ENCODE peak calls at places on chromosome 2, in nine cellular contexts. I is thyroid gland, S is lower leg skin, T is transverse colon, Q is A549, X is GM12891, O is NB4, A is GM12878, K is body of pancreas. N is an unnamed sample.

GRCh38 chr2:236169151-236169721 is 1.1 kb upstream of the GBX2 start:
- DNase-seq in I (no peak), S (peak), T (no peak), Q (no peak), X (no peak), O (no peak), A (no peak), K (no peak), N (no peak)

GRCh38 chr2:48844418-48845155 is 89.1 kb upstream of the LHCGR start:
- DNase-seq in I (no peak), S (no peak), T (no peak), Q (no peak), X (no peak), O (peak), A (no peak), K (no peak), N (no peak)

GRCh38 chr2:134507697-134508096 is 211.1 kb downstream of the TMEM163 start:
- DNase-seq in I (no peak), S (no peak), T (no peak), Q (no peak), X (no peak), O (no peak), A (no peak), K (no peak), N (no peak)

GRCh38 chr2:230473378-230473777 is 57.4 kb downstream of the SP100 start:
- DNase-seq in I (no peak), S (no peak), T (no peak), Q (no peak), X (no peak), O (peak), A (no peak), K (no peak), N (no peak)

GRCh38 chr2:98445167-98445522 is 487 bp downstream of the INPP4A start:
- DNase-seq in I (peak), S (no peak), T (no peak), Q (no peak), X (no peak), O (peak), A (no peak), K (peak), N (no peak)

GRCh38 chr2:113173563-113174368 is at the start of gene PSD4:
- DNase-seq in I (peak), S (peak), T (peak), Q (no peak), X (peak), O (peak), A (peak), K (peak), N (no peak)

GRCh38 chr2:37623409-37623808 is 48.0 kb downstream of the CDC42EP3 start:
- DNase-seq in I (no peak), S (no peak), T (no peak), Q (no peak), X (no peak), O (no peak), A (no peak), K (no peak), N (no peak)

GRCh38 chr2:145593991-145594702 is 1074.2 kb upstream of the ZEB2 start:
- DNase-seq in I (no peak), S (no peak), T (no peak), Q (peak), X (no peak), O (no peak), A (no peak), K (no peak), N (peak)

GRCh38 chr2:233929352-233929843 is 12.2 kb downstream of the TRPM8 start:
- DNase-seq in I (no peak), S (no peak), T (peak), Q (peak), X (no peak), O (peak), A (no peak), K (no peak), N (peak)

GRCh38 chr2:211033765-211034164 is 477.4 kb downstream of the CPS1 start:
- DNase-seq in I (no peak), S (no peak), T (no peak), Q (peak), X (no peak), O (peak), A (no peak), K (no peak), N (no peak)

GRCh38 chr2:218857371-218858137 is 2.1 kb upstream of the WNT6 start:
- DNase-seq in I (no peak), S (peak), T (no peak), Q (no peak), X (no peak), O (no peak), A (no peak), K (no peak), N (no peak)

GRCh38 chr2:30768708-30769580 is 38.3 kb downstream of the CAPN13 start:
- DNase-seq in I (no peak), S (peak), T (no peak), Q (no peak), X (no peak), O (no peak), A (no peak), K (no peak), N (no peak)

GRCh38 chr2:213766465-213766891 is 482.2 kb downstream of the SPAG16 start:
- DNase-seq in I (no peak), S (no peak), T (no peak), Q (no peak), X (peak), O (no peak), A (peak), K (no peak), N (no peak)

GRCh38 chr2:42125887-42126594 is 43.1 kb upstream of the EML4 start:
- DNase-seq in I (no peak), S (peak), T (peak), Q (no peak), X (no peak), O (no peak), A (no peak), K (no peak), N (no peak)

GRCh38 chr2:230219419-230220331 is at the start of gene SP110:
- DNase-seq in I (peak), S (peak), T (peak), Q (peak), X (no peak), O (peak), A (peak), K (peak), N (peak)

GRCh38 chr2:65353927-65354326 is 78.5 kb downstream of the SPRED2 start:
- DNase-seq in I (no peak), S (no peak), T (peak), Q (no peak), X (no peak), O (no peak), A (no peak), K (no peak), N (no peak)

GRCh38 chr2:9675369-9676351 is 44.9 kb upstream of the YWHAQ start:
- DNase-seq in I (no peak), S (no peak), T (no peak), Q (peak), X (no peak), O (peak), A (no peak), K (no peak), N (peak)

GRCh38 chr2:165238295-165238694 is 919 bp upstream of the SCN2A start:
- DNase-seq in I (no peak), S (no peak), T (no peak), Q (no peak), X (no peak), O (peak), A (no peak), K (no peak), N (no peak)

GRCh38 chr2:186806591-186806990 is 42.4 kb downstream of the ZSWIM2 start:
- DNase-seq in I (no peak), S (no peak), T (no peak), Q (no peak), X (no peak), O (no peak), A (no peak), K (no peak), N (no peak)

GRCh38 chr2:86396304-86396785 is 44.8 kb upstream of the KDM3A start:
- DNase-seq in I (peak), S (no peak), T (peak), Q (peak), X (no peak), O (peak), A (no peak), K (peak), N (no peak)

GRCh38 chr2:240806006-240806405 is 14.0 kb downstream of the KIF1A start:
- DNase-seq in I (no peak), S (peak), T (no peak), Q (no peak), X (no peak), O (no peak), A (no peak), K (no peak), N (no peak)

GRCh38 chr2:209577376-209578357 is 153.8 kb downstream of the MAP2 start:
- DNase-seq in I (no peak), S (no peak), T (no peak), Q (no peak), X (no peak), O (peak), A (no peak), K (no peak), N (no peak)

GRCh38 chr2:139805378-139805777 is 1025.2 kb upstream of the NXPH2 start:
- DNase-seq in I (no peak), S (no peak), T (no peak), Q (no peak), X (no peak), O (no peak), A (no peak), K (no peak), N (no peak)

GRCh38 chr2:44753552-44754285 is 187.8 kb upstream of the SIX3 start:
- DNase-seq in I (no peak), S (no peak), T (no peak), Q (no peak), X (no peak), O (peak), A (peak), K (no peak), N (no peak)

GRCh38 chr2:96157649-96158553 is 12.7 kb upstream of the DUSP2 start:
- DNase-seq in I (no peak), S (no peak), T (no peak), Q (no peak), X (peak), O (peak), A (peak), K (no peak), N (no peak)

GRCh38 chr2:128290356-128290755 is 28.3 kb downstream of the HS6ST1 start:
- DNase-seq in I (no peak), S (no peak), T (no peak), Q (no peak), X (no peak), O (no peak), A (no peak), K (no peak), N (no peak)

GRCh38 chr2:68043719-68044498 is 18.9 kb downstream of the C1D start:
- DNase-seq in I (no peak), S (no peak), T (no peak), Q (no peak), X (no peak), O (no peak), A (no peak), K (no peak), N (peak)

GRCh38 chr2:227817940-227818568 is 4.4 kb downstream of the CCL20 start:
- DNase-seq in I (peak), S (peak), T (peak), Q (peak), X (no peak), O (peak), A (peak), K (peak), N (peak)

GRCh38 chr2:100239513-100240210 is 82.6 kb downstream of the LONRF2 start:
- DNase-seq in I (no peak), S (peak), T (no peak), Q (no peak), X (no peak), O (no peak), A (no peak), K (no peak), N (no peak)

GRCh38 chr2:45622704-45623103 is 11.6 kb upstream of the SRBD1 start:
- DNase-seq in I (no peak), S (no peak), T (no peak), Q (no peak), X (no peak), O (no peak), A (no peak), K (no peak), N (no peak)

GRCh38 chr2:287471-287885 is 413 bp downstream of the ALKAL2 start:
- DNase-seq in I (peak), S (no peak), T (peak), Q (no peak), X (peak), O (no peak), A (no peak), K (peak), N (no peak)

GRCh38 chr2:224646242-224646846 is 61.2 kb upstream of the CUL3 start:
- DNase-seq in I (no peak), S (no peak), T (no peak), Q (peak), X (no peak), O (peak), A (no peak), K (no peak), N (no peak)

GRCh38 chr2:57877811-57878572 is 168.6 kb upstream of the VRK2 start:
- DNase-seq in I (no peak), S (no peak), T (no peak), Q (no peak), X (no peak), O (no peak), A (no peak), K (no peak), N (no peak)

GRCh38 chr2:197368412-197368811 is 57.8 kb upstream of the ANKRD44 start:
- DNase-seq in I (no peak), S (no peak), T (no peak), Q (no peak), X (no peak), O (no peak), A (no peak), K (no peak), N (no peak)

GRCh38 chr2:37775908-37776250 is 104.4 kb upstream of the CDC42EP3 start:
- DNase-seq in I (no peak), S (no peak), T (no peak), Q (no peak), X (no peak), O (no peak), A (no peak), K (no peak), N (no peak)

GRCh38 chr2:239289545-239289944 is 111.3 kb downstream of the HDAC4 start:
- DNase-seq in I (no peak), S (no peak), T (peak), Q (no peak), X (no peak), O (no peak), A (no peak), K (peak), N (no peak)

GRCh38 chr2:191656389-191656788 is 21.5 kb upstream of the NABP1 start:
- DNase-seq in I (no peak), S (no peak), T (no peak), Q (no peak), X (no peak), O (no peak), A (no peak), K (no peak), N (no peak)

DNA sequence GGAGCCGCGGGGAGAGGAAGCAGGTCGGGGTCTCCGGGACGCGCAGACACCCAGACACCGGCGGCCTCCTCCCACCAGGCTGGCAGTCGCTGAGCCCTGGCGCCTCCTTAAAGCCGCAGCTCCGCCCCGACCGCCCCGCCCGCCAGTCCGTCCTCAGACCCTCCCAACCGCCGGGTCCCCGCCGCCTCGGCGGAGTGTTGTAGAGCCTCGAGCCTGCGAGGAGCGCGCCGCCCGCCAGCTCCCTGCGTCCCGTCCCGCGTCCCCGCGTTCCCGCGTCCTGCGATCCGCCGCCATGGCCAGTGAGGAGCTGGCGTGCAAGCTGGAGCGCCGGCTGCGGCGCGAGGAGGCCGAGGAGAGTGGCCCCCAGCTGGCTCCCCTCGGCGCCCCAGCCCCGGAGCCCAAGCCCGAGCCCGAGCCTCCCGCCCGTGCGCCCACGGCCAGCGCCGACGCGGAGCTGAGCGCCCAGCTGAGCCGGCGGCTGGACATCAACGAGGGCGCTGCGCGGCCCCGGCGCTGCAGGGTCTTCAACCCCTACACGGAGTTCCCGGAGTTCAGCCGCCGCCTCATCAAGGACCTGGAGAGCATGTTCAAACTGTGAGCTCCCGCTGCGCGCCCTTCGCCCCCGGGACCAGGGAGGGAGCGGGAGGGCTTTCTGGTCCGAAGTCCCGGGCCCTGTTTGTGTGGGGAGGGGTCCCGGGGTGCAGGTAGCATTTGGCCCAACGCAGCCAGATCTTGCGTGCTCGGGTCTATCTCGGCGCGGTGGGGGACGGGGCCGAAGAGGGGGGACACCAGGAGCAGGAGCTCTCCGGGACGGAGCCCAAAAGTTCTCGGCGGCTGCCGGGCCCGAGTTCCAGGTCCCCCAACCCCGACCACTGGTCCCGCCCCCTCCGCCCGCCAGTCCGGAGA is at the start of gene EFHD1:
- DNase-seq in I (peak), S (peak), T (peak), Q (peak), X (peak), O (peak), A (no peak), K (peak), N (peak)
- TF ChIP-seq POLR2A in I (peak), S (peak), T (peak), Q (peak), X (no peak), O (no peak), A (peak), K (no peak), N (peak)

GRCh38 chr2:70086838-70087702 is at the start of gene PCBP1:
- DNase-seq in I (peak), S (peak), T (peak), Q (peak), X (peak), O (peak), A (peak), K (peak), N (peak)

GRCh38 chr2:70085711-70086277 is 1.5 kb upstream of the PCBP1 start:
- DNase-seq in I (no peak), S (peak), T (no peak), Q (no peak), X (no peak), O (no peak), A (no peak), K (no peak), N (no peak)

GRCh38 chr2:70086278-70086837 is 919 bp upstream of the PCBP1 start:
- DNase-seq in I (peak), S (peak), T (peak), Q (peak), X (no peak), O (peak), A (peak), K (peak), N (no peak)

GRCh38 chr2:70083344-70084156 is 3.7 kb upstream of the PCBP1 start:
- DNase-seq in I (no peak), S (peak), T (peak), Q (no peak), X (no peak), O (peak), A (peak), K (no peak), N (peak)

DNA sequence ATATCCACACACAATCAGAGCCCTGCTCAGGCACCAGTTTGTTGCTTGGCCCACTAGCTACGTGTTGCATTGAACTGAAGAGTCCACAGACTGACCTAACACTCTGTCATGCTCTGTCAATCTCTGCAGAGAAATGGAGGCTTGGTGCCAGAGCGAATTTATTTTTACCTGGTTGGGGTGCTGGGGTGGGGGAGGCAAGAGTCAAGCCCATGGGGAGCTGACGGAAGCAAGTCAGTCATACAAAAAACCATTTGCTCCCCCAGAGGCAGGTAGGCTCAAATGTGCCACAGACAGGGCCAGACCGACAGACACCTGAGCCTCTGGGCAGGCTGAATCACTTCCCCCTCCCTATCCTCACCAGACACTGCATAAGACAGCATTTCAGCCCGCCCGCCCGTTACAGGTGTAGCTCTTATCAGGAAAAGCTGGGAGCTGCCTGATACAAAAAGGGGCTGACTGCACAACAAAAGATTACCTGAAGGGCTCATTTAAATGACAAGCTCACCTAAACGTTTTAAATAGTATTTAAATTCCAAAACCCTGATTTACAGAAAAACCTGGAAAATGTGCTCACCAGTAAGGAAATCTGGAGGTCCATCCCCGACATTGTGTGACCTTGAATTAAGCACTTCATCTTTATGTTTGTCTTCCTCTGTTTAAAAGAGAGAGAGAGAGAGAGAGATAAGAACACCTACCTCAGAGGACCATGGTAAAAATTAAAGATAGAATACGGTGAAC is 2.1 kb upstream of the PCBP1 start:
- DNase-seq in I (peak), S (peak), T (peak), Q (no peak), X (no peak), O (peak), A (peak), K (peak), N (no peak)
- TF ChIP-seq POLR2A in I (peak), S (no peak), T (peak), Q (no peak), X (peak), O (no peak), A (peak), K (peak), N (no peak)

GRCh38 chr2:28356095-28356911 is 36.4 kb upstream of the FOSL2 start:
- DNase-seq in I (peak), S (peak), T (peak), Q (no peak), X (no peak), O (peak), A (no peak), K (peak), N (peak)
- TF ChIP-seq POLR2A in I (no peak), S (no peak), T (peak), Q (no peak), X (no peak), O (no peak), A (no peak), K (no peak), N (no peak)

DNA sequence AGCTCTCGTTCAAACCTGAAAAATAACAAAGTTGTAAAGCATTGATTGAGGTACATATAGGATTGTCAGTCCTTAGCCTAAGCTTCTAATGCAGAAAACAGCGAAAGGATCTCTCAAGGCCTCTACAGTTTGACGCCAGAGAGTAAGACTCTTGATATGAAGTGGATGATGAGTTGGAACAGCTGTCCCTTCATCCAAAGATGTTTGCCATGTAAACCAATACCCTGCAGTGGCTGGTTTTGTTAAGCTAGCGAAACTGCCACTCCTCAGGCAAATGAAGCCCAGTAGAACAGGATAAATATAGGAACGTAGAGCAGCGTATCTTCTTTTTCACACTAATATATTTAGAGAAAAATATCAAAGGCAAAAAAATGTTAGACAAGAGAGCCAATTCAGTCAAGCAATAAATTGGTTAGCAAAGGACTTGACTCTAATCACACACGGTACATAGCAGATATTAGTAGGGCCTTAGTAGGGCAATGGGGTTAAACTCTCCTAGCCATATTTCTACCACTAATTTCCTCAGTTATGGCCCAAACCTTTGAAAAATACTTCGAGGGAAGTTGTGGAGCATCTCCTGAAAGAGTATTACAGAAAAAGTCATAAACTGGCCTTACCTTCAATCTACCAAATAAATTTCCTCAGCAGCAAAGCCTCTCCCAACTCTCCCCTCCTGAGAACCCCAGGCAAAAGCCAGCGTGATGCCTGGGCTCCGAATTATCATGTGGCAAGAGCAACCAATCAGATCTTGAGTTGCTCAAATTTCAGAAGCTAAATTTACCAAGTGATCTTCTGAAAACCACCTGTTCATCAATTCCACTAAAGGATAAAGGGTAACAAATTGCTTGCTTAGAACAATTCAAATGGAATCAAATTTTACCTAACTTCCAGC is at the start of gene NEB:
- DNase-seq in I (no peak), S (no peak), T (no peak), Q (no peak), X (no peak), O (no peak), A (no peak), K (no peak), N (no peak)
- TF ChIP-seq POLR2A in I (no peak), S (no peak), T (no peak), Q (no peak), X (no peak), O (no peak), A (no peak), K (no peak), N (no peak)

N was measured in H54.